ENCODE peak calls at places on chromosomes 6 and 20, in nine cellular contexts. N, U, S, W, G, F, H, V and X are unnamed samples.

GRCh38 chr6:455006-455585 is 63.5 kb downstream of the IRF4 start:
- DNase-seq in N (peak; percentile 14), U (no peak), S (no peak), W (no peak), G (no peak), F (no peak), H (no peak), V (no peak), X (peak; percentile 39)

GRCh38 chr6:144286503-144287393 is 1.6 kb downstream of the UTRN start:
- DNase-seq in N (no peak), U (peak; percentile 86), S (no peak), W (peak; percentile 85), G (peak; percentile 85), F (peak; percentile 89), H (no peak), V (peak; percentile 86), X (peak; percentile 93)

GRCh38 chr6:119445666-119446622 is 96.4 kb upstream of the MAN1A1 start:
- DNase-seq in N (no peak), U (peak; percentile 92), S (no peak), W (no peak), G (no peak), F (peak; percentile 81), H (no peak), V (no peak), X (peak; percentile 74)

GRCh38 chr6:131197716-131198115 is 62.4 kb downstream of the AKAP7 start:
- DNase-seq in N (peak; percentile 26), U (no peak), S (no peak), W (no peak), G (no peak), F (no peak), H (no peak), V (no peak), X (no peak)

GRCh38 chr20:62705626-62706025 is 3.0 kb upstream of the NTSR1 start:
- DNase-seq in N (no peak), U (no peak), S (no peak), W (no peak), G (no peak), F (no peak), H (no peak), V (no peak), X (no peak)

GRCh38 chr20:62929051-62929538 is 2.8 kb upstream of the DIDO1 start:
- DNase-seq in N (peak; percentile 56), U (peak; percentile 40), S (no peak), W (peak; percentile 54), G (peak; percentile 75), F (peak; percentile 33), H (no peak), V (peak; percentile 73), X (peak; percentile 56)

GRCh38 chr20:22525069-22525820 is 59.1 kb downstream of the FOXA2 start:
- DNase-seq in N (no peak), U (no peak), S (no peak), W (no peak), G (no peak), F (no peak), H (no peak), V (no peak), X (no peak)

GRCh38 chr6:109008951-109009760 is 85.5 kb downstream of the SESN1 start:
- DNase-seq in N (peak; percentile 88), U (peak; percentile 91), S (peak; percentile 13), W (peak; percentile 94), G (peak; percentile 98), F (peak; percentile 79), H (peak; percentile 22), V (peak; percentile 96), X (peak; percentile 78)

GRCh38 chr6:31009731-31010130 is 543 bp upstream of the MUC22 start:
- DNase-seq in N (no peak), U (no peak), S (no peak), W (no peak), G (no peak), F (no peak), H (no peak), V (no peak), X (no peak)

GRCh38 chr6:2073476-2073875 is 171.9 kb downstream of the GMDS start:
- DNase-seq in N (no peak), U (no peak), S (no peak), W (no peak), G (no peak), F (no peak), H (no peak), V (no peak), X (no peak)

GRCh38 chr20:60117040-60117439 is 158.8 kb downstream of the CDH26 start:
- DNase-seq in N (no peak), U (no peak), S (no peak), W (no peak), G (no peak), F (no peak), H (no peak), V (no peak), X (peak; percentile 21)

GRCh38 chr6:13724174-13724573 is 12.5 kb upstream of the RANBP9 start:
- DNase-seq in N (no peak), U (no peak), S (no peak), W (no peak), G (no peak), F (no peak), H (no peak), V (no peak), X (no peak)

GRCh38 chr6:136897071-136897470 is 25.0 kb upstream of the SLC35D3 start:
- DNase-seq in N (no peak), U (no peak), S (no peak), W (no peak), G (no peak), F (no peak), H (no peak), V (no peak), X (no peak)

GRCh38 chr20:49052334-49052733 is 6.2 kb downstream of the CSE1L start:
- DNase-seq in N (no peak), U (no peak), S (no peak), W (no peak), G (no peak), F (peak; percentile 10), H (no peak), V (no peak), X (peak; percentile 7)

GRCh38 chr6:98844244-98845161 is 10.1 kb downstream of the POU3F2 start:
- DNase-seq in N (no peak), U (no peak), S (no peak), W (no peak), G (peak; percentile 76), F (no peak), H (no peak), V (no peak), X (no peak)
- H3K4me3 ChIP-seq in N (no peak overlapping the region), U (peak overlapping the region; percentile 39), S (no peak overlapping the region), W (no peak overlapping the region), G (peak overlapping the region; percentile 52), F (peak overlapping the region; percentile 39), H (peak overlapping the region; percentile 4), V (peak overlapping the region; percentile 34), X (no peak overlapping the region)

GRCh38 chr6:43496370-43497128 is 13.6 kb downstream of the LRRC73 start:
- DNase-seq in N (no peak), U (peak; percentile 34), S (no peak), W (peak; percentile 82), G (peak; percentile 62), F (peak; percentile 38), H (no peak), V (no peak), X (peak; percentile 62)

GRCh38 chr6:43494766-43495165 is 15.4 kb downstream of the LRRC73 start:
- DNase-seq in N (no peak), U (no peak), S (no peak), W (no peak), G (no peak), F (no peak), H (no peak), V (no peak), X (no peak)

GRCh38 chr6:43494321-43494720 is 15.8 kb downstream of the LRRC73 start:
- DNase-seq in N (no peak), U (no peak), S (no peak), W (no peak), G (no peak), F (no peak), H (no peak), V (no peak), X (no peak)

GRCh38 chr6:43497129-43497396 is 13.1 kb downstream of the LRRC73 start:
- DNase-seq in N (no peak), U (no peak), S (no peak), W (no peak), G (no peak), F (no peak), H (no peak), V (no peak), X (no peak)

DNA sequence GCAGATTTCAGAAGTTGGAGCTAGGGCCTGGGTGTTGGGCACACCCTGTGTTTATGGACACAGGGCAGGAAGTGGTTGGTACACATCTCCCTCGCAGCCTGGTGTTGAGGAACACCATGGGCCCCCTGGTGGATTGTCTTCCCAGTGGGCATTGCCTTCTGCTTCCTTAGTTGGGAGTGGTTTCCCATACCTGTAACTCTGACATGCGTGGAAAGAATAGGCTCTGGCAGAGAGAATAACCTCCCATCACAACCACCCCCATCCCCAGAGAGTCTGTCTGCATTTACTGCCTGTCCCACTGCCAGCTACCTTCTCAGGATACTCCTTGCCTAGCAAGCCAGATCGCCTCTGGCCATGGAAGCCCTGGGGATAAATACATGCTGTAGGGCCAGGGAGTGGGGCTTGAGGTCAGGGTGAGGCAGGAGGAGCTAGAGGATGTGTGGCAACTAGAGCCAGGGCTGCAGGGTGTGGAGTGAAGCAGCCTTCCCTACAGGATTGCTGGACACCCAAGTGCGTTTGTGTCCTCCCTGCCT is 14.7 kb downstream of the LRRC73 start:
- DNase-seq in N (no peak), U (no peak), S (no peak), W (no peak), G (no peak), F (no peak), H (no peak), V (no peak), X (peak; percentile 17)
- TF ChIP-seq CTCF in N (no peak), U (peak; percentile 30), S (peak; percentile 14), W (peak; percentile 57), G (peak; percentile 21), F (peak; percentile 52), H (peak; percentile 24), V (no peak), X (peak; percentile 18)

GRCh38 chr20:53643031-53643832 is 49.6 kb upstream of the ZNF217 start:
- DNase-seq in N (peak; percentile 55), U (peak; percentile 83), S (peak; percentile 92), W (peak; percentile 34), G (no peak), F (peak; percentile 77), H (no peak), V (peak; percentile 30), X (peak; percentile 80)
- H3K4me3 ChIP-seq in N (peak overlapping the region; percentile 47), U (no peak overlapping the region), S (peak overlapping the region; percentile 37), W (no peak overlapping the region), G (no peak overlapping the region), F (no peak overlapping the region), H (no peak overlapping the region), V (peak overlapping the region; percentile 3), X (no peak overlapping the region)

GRCh38 chr6:29628419-29629281 is 4.3 kb downstream of the GABBR1 start:
- DNase-seq in N (peak; percentile 39), U (peak; percentile 76), S (no peak), W (peak; percentile 77), G (peak; percentile 93), F (peak; percentile 73), H (peak; percentile 69), V (peak; percentile 82), X (peak; percentile 76)
- TF ChIP-seq CTCF in N (peak; percentile 53), U (peak; percentile 83), S (peak; percentile 89), W (peak; percentile 63), G (peak; percentile 68), F (peak; percentile 93), H (peak; percentile 49), V (peak; percentile 60), X (peak; percentile 75)

GRCh38 chr20:10960416-10960815 is 286.6 kb upstream of the JAG1 start:
- DNase-seq in N (no peak), U (no peak), S (no peak), W (no peak), G (no peak), F (no peak), H (no peak), V (no peak), X (no peak)
- H3K4me3 ChIP-seq in N (no peak overlapping the region), U (no peak overlapping the region), S (no peak overlapping the region), W (no peak overlapping the region), G (no peak overlapping the region), F (no peak overlapping the region), H (no peak overlapping the region), V (no peak overlapping the region), X (no peak overlapping the region)

GRCh38 chr6:110689275-110689935 is 125.9 kb downstream of the CDK19 start:
- DNase-seq in N (no peak), U (no peak), S (no peak), W (peak; percentile 51), G (no peak), F (no peak), H (no peak), V (no peak), X (no peak)
- TF ChIP-seq CTCF in N (no peak), U (no peak), S (no peak), W (no peak), G (no peak), F (no peak), H (no peak), V (no peak), X (no peak)